ENCODE peak calls at places on chromosomes 5 and 9, in eight cellular contexts. V, C, T, W, H, K, Y and G are unnamed samples.

GRCh38 chr5:163565931-163566608 is 60.7 kb downstream of the MAT2B start:
- DNase-seq in V (peak; percentile 49), C (peak; percentile 22), T (no peak), W (peak; percentile 12), H (no peak), K (no peak), Y (peak; percentile 37), G (no peak)

GRCh38 chr9:8419871-8420270 is 620.3 kb upstream of the DMAC1 start:
- DNase-seq in V (no peak), C (no peak), T (no peak), W (no peak), H (no peak), K (no peak), Y (no peak), G (no peak)

GRCh38 chr5:114148253-114148652 is 213.6 kb upstream of the KCNN2 start:
- DNase-seq in V (no peak), C (no peak), T (no peak), W (no peak), H (no peak), K (no peak), Y (no peak), G (no peak)

GRCh38 chr9:88915916-88916315 is 75.4 kb upstream of the S1PR3 start:
- DNase-seq in V (no peak), C (no peak), T (no peak), W (no peak), H (no peak), K (no peak), Y (no peak), G (no peak)

GRCh38 chr9:4615251-4615650 is 46.8 kb upstream of the PLPP6 start:
- DNase-seq in V (no peak), C (no peak), T (no peak), W (no peak), H (no peak), K (no peak), Y (no peak), G (no peak)

GRCh38 chr5:51387854-51388320 is 4.6 kb downstream of the ISL1 start:
- DNase-seq in V (no peak), C (peak; percentile 56), T (no peak), W (no peak), H (no peak), K (no peak), Y (no peak), G (no peak)

GRCh38 chr9:127768666-127769065 is 9.8 kb downstream of the SH2D3C start:
- DNase-seq in V (no peak), C (no peak), T (no peak), W (no peak), H (no peak), K (no peak), Y (no peak), G (no peak)

GRCh38 chr9:103997861-103998370 is 96.2 kb upstream of the SMC2 start:
- DNase-seq in V (no peak), C (no peak), T (no peak), W (no peak), H (no peak), K (no peak), Y (no peak), G (no peak)

GRCh38 chr5:78627766-78628165 is 20.8 kb downstream of the LHFPL2 start:
- DNase-seq in V (no peak), C (no peak), T (no peak), W (no peak), H (no peak), K (no peak), Y (no peak), G (no peak)

GRCh38 chr5:39948867-39949468 is 524.2 kb upstream of the DAB2 start:
- DNase-seq in V (no peak), C (peak; percentile 55), T (peak; percentile 68), W (peak; percentile 61), H (no peak), K (peak; percentile 1), Y (peak; percentile 7), G (no peak)

GRCh38 chr5:93385665-93386064 is 195.4 kb downstream of the NR2F1-AS1 start:
- DNase-seq in V (no peak), C (no peak), T (no peak), W (no peak), H (no peak), K (no peak), Y (no peak), G (no peak)

GRCh38 chr9:136373300-136374182 is at the start of gene CARD9:
- DNase-seq in V (peak; percentile 83), C (no peak), T (peak; percentile 77), W (no peak), H (no peak), K (no peak), Y (no peak), G (no peak)

GRCh38 chr9:71783120-71783523 is 14.8 kb upstream of the CEMIP2 start:
- DNase-seq in V (peak; percentile 52), C (no peak), T (no peak), W (peak; percentile 89), H (peak; percentile 59), K (peak; percentile 82), Y (no peak), G (no peak)

GRCh38 chr5:59025734-59026133 is 442.9 kb downstream of the RAB3C start:
- DNase-seq in V (no peak), C (no peak), T (no peak), W (no peak), H (no peak), K (no peak), Y (no peak), G (no peak)

GRCh38 chr9:77449177-77450092 is 198.7 kb downstream of the GNA14 start:
- DNase-seq in V (no peak), C (peak; percentile 91), T (no peak), W (no peak), H (no peak), K (no peak), Y (no peak), G (no peak)

GRCh38 chr5:84623034-84623433 is 238.4 kb upstream of the EDIL3 start:
- DNase-seq in V (no peak), C (no peak), T (no peak), W (no peak), H (no peak), K (no peak), Y (no peak), G (no peak)

GRCh38 chr5:132498686-132499271 is 8.2 kb upstream of the IRF1 start:
- DNase-seq in V (no peak), C (no peak), T (no peak), W (no peak), H (no peak), K (no peak), Y (no peak), G (no peak)

GRCh38 chr5:158979749-158980521 is 119.8 kb downstream of the EBF1 start:
- DNase-seq in V (no peak), C (peak; percentile 35), T (peak; percentile 76), W (no peak), H (peak; percentile 76), K (no peak), Y (peak; percentile 44), G (peak; percentile 22)

GRCh38 chr9:110029422-110029814 is 178.5 kb downstream of the C9orf152 start:
- DNase-seq in V (no peak), C (peak; percentile 92), T (no peak), W (no peak), H (no peak), K (no peak), Y (no peak), G (no peak)

GRCh38 chr5:176682016-176682531 is 34.8 kb downstream of the TSPAN17 start:
- DNase-seq in V (no peak), C (no peak), T (no peak), W (no peak), H (no peak), K (no peak), Y (no peak), G (no peak)

GRCh38 chr9:137411670-137412380 is 11.1 kb downstream of the EXD3 start:
- DNase-seq in V (peak; percentile 80), C (peak; percentile 97), T (peak; percentile 89), W (no peak), H (peak; percentile 84), K (no peak), Y (no peak), G (no peak)

DNA sequence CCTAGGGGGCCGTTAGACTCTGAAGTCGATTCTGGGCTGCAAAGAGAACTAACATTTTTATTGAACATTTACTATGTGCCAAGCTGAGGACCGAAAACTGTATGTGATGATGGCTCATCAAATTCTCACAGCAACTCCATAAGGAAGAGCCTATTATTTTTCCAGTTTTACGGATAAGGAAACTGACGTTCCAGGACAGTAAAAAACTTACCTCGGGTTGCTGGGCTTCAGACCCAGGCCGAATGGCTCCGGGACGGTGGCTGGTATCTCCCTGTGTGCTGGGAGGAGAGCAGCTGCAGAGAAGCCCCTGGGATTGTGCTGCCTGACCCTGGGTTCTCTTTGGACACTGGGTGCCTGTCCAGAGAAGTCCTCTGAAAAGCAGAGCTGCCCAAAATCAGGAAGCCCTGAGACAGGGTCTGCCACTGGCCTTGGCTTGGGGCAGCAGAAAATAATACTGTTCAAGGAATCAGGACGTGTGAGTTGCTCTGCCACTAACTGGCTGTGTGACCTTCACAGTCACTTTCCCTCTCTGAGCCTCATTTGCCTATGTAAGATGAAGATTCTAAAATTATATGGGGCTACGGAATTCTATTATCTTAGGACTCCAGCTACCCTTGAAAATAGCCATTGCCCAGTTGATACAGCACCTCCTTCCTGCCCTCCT is 116.3 kb upstream of the CPEB4 start:
- DNase-seq in V (no peak), C (no peak), T (no peak), W (no peak), H (no peak), K (no peak), Y (no peak), G (no peak)
- H3K27ac ChIP-seq in V (no peak overlapping the region), C (no peak overlapping the region), T (no peak overlapping the region), W (no peak overlapping the region), H (no peak overlapping the region), K (no peak overlapping the region), Y (peak overlapping the region; percentile 93), G (no peak overlapping the region)

GRCh38 chr9:16012621-16013020 is 459.8 kb downstream of the CCDC171 start:
- DNase-seq in V (no peak), C (no peak), T (no peak), W (no peak), H (no peak), K (no peak), Y (no peak), G (no peak)
- H3K27ac ChIP-seq in V (no peak overlapping the region), C (no peak overlapping the region), T (no peak overlapping the region), W (no peak overlapping the region), H (no peak overlapping the region), K (no peak overlapping the region), Y (no peak overlapping the region), G (no peak overlapping the region)

GRCh38 chr9:76412638-76413037 is 18.4 kb upstream of the RFK start:
- DNase-seq in V (no peak), C (no peak), T (no peak), W (no peak), H (no peak), K (no peak), Y (no peak), G (no peak)
- H3K27ac ChIP-seq in V (no peak overlapping the region), C (no peak overlapping the region), T (no peak overlapping the region), W (no peak overlapping the region), H (no peak overlapping the region), K (no peak overlapping the region), Y (no peak overlapping the region), G (no peak overlapping the region)

DNA sequence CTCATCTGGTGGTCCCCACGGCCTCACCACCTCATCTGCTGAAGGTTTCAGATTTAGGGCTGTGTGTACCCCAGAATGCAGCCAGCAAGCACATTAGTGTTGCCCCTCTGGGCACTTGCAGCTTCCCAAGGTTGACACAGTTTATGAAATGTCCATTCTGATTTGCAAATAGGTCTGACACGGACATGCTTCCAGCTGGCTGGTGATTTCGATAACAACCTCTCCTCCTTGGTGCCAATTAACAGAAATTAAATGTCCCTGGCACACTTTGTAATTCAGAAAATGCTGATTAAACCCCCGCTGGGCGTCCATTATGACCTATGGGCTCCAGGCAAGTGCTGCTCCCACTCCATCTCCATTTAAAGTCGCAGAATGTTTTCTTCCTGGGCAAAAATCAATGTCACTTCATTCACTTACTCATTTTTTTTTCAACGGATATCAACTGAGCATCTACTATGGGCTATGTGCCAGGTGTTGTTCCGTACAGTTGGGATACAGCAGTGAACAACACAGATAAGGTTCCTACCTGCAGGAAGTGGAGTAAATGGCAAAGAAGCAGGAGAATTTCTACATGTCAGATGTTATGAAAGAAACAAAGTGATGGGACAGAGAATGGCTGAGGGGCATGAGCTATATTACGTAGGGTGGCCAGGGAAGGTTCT is 32.0 kb downstream of the PLAC8L1 start:
- DNase-seq in V (no peak), C (no peak), T (no peak), W (no peak), H (no peak), K (no peak), Y (no peak), G (no peak)
- H3K27ac ChIP-seq in V (no peak overlapping the region), C (no peak overlapping the region), T (no peak overlapping the region), W (no peak overlapping the region), H (no peak overlapping the region), K (no peak overlapping the region), Y (no peak overlapping the region), G (no peak overlapping the region)